ENCODE peak calls at places on chromosomes 13 and 19, in six cellular contexts. E is thoracic aorta, N is colonic mucosa, F is AG04450, W is cardiac muscle cell, Y is transverse colon. S is an unnamed sample.

GRCh38 chr13:73133536-73133935 is 74.7 kb downstream of the KLF5 start:
- DNase-seq in W (no peak), N (peak), E (no peak), F (no peak), Y (peak), S (no peak)

GRCh38 chr19:27974082-27974513 is 1238.9 kb downstream of the UQCRFS1 start:
- DNase-seq in Y (peak), E (no peak), N (peak), W (peak), F (no peak), S (no peak)

GRCh38 chr19:36449059-36449670 is 30.7 kb upstream of the ZFP82 start:
- DNase-seq in E (no peak), N (no peak), W (no peak), Y (no peak), F (no peak), S (no peak)

GRCh38 chr19:53552001-53552721 is 14.2 kb downstream of the ZNF331 start:
- DNase-seq in F (no peak), N (no peak), W (no peak), Y (no peak), E (no peak), S (no peak)

GRCh38 chr13:29858667-29859066 is 8.2 kb upstream of the UBL3 start:
- DNase-seq in F (no peak), N (no peak), W (no peak), Y (no peak), E (no peak), S (no peak)

GRCh38 chr13:93685900-93686299 is 459.3 kb downstream of the GPC6 start:
- DNase-seq in Y (no peak), N (no peak), E (no peak), W (no peak), F (no peak), S (no peak)

GRCh38 chr13:70604448-70604847 is 496.2 kb upstream of the KLHL1 start:
- DNase-seq in Y (no peak), E (no peak), F (no peak), N (no peak), W (peak), S (no peak)

GRCh38 chr13:45269204-45269603 is 68.4 kb upstream of the KCTD4 start:
- DNase-seq in N (no peak), F (no peak), E (no peak), W (no peak), Y (no peak), S (no peak)

GRCh38 chr19:33274663-33275558 is 27.4 kb downstream of the CEBPA start:
- DNase-seq in Y (no peak), W (no peak), E (no peak), F (no peak), N (no peak), S (no peak)

GRCh38 chr19:19599190-19599535 is 19.3 kb downstream of the PBX4 start:
- DNase-seq in F (no peak), W (no peak), Y (no peak), N (no peak), E (no peak), S (no peak)

GRCh38 chr13:32175307-32175706 is 139.9 kb downstream of the ZAR1L start:
- DNase-seq in F (no peak), W (peak), E (no peak), N (no peak), Y (no peak), S (no peak)

GRCh38 chr19:41893899-41894298 is 10.9 kb downstream of the ARHGEF1 start:
- DNase-seq in N (no peak), W (no peak), E (no peak), Y (no peak), F (no peak), S (no peak)

GRCh38 chr13:111941845-111942447 is 125.0 kb upstream of the SOX1 start:
- DNase-seq in N (no peak), W (no peak), Y (no peak), F (no peak), E (no peak), S (no peak)

GRCh38 chr13:19845758-19846157 is 17.7 kb downstream of the ZMYM5 start:
- DNase-seq in E (peak), F (peak), N (peak), W (no peak), Y (no peak), S (peak)

GRCh38 chr19:46841458-46842083 is 9.1 kb downstream of the AP2S1 start:
- DNase-seq in F (no peak), N (no peak), Y (peak), W (peak), E (peak), S (peak)

GRCh38 chr19:10271543-10272086 is 695 bp downstream of the ICAM1 start:
- DNase-seq in F (no peak), W (no peak), E (no peak), N (peak), Y (peak), S (no peak)

GRCh38 chr13:45156565-45157361 is 36.5 kb downstream of the GTF2F2 start:
- DNase-seq in F (no peak), Y (no peak), N (no peak), E (no peak), W (no peak), S (no peak)

GRCh38 chr13:67018775-67019174 is 211.4 kb downstream of the PCDH9 start:
- DNase-seq in N (no peak), E (no peak), Y (no peak), W (no peak), F (no peak), S (no peak)

GRCh38 chr13:67008075-67008668 is 222.0 kb downstream of the PCDH9 start:
- DNase-seq in N (no peak), Y (no peak), W (no peak), F (no peak), E (no peak), S (no peak)

GRCh38 chr13:67015976-67016600 is 214.0 kb downstream of the PCDH9 start:
- DNase-seq in F (no peak), W (no peak), Y (no peak), E (no peak), N (no peak), S (no peak)

GRCh38 chr13:67014399-67014798 is 215.7 kb downstream of the PCDH9 start:
- DNase-seq in F (no peak), N (no peak), E (no peak), W (no peak), Y (no peak), S (no peak)

GRCh38 chr13:67013709-67014108 is 216.4 kb downstream of the PCDH9 start:
- DNase-seq in W (no peak), Y (no peak), E (no peak), F (no peak), N (no peak), S (no peak)
- H3K27ac ChIP-seq in W (no peak), Y (no peak), E (no peak), F (no peak), N (no peak), S (no peak)

GRCh38 chr13:39822437-39822836 is 167.0 kb downstream of the COG6 start:
- DNase-seq in W (no peak), E (no peak), F (no peak), N (no peak), Y (no peak), S (no peak)
- H3K27ac ChIP-seq in W (no peak), E (no peak), F (no peak), N (no peak), Y (no peak), S (no peak)

GRCh38 chr19:1362385-1363257 is 21.1 kb upstream of the NDUFS7 start:
- DNase-seq in E (no peak), W (no peak), Y (no peak), N (no peak), F (no peak), S (no peak)
- H3K27ac ChIP-seq in E (no peak), W (no peak), Y (no peak), N (no peak), F (peak), S (no peak)

DNA sequence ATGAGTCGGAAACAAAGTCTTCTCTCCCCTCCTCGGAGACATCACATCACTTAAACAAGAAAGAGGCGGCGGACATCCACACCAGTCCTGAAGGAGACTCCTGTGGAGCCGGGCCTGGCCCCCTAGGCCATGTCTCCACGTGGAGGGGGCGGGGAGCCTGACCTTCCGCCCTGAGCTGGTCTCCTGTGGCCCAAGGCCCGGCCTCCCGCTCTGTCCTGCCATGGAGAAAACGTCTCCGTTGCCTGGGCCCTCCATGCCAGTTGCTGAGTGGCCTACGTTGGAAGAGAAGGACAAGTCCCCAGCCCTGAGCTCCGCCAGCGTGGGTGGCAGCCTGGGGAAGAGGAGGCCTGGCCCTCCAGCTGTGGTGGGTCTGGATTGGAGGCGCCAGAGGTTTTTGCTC is 5.5 kb upstream of the CACTIN start:
- DNase-seq in E (no peak), Y (no peak), F (no peak), W (no peak), N (no peak), S (no peak)
- H3K27ac ChIP-seq in E (no peak), Y (no peak), F (no peak), W (no peak), N (no peak), S (no peak)

GRCh38 chr13:48489666-48490065 is 43.2 kb downstream of the RCBTB2 start:
- DNase-seq in N (no peak), W (no peak), E (no peak), Y (no peak), F (no peak), S (no peak)

GRCh38 chr13:48491423-48492122 is 41.3 kb downstream of the RCBTB2 start:
- DNase-seq in W (no peak), Y (no peak), F (no peak), N (no peak), E (no peak), S (no peak)

GRCh38 chr13:48489003-48489402 is 43.9 kb downstream of the RCBTB2 start:
- DNase-seq in N (no peak), F (no peak), Y (no peak), E (no peak), W (no peak), S (no peak)

GRCh38 chr13:48492123-48493075 is 40.5 kb downstream of the RCBTB2 start:
- DNase-seq in N (peak), Y (peak), F (no peak), W (peak), E (no peak), S (no peak)

DNA sequence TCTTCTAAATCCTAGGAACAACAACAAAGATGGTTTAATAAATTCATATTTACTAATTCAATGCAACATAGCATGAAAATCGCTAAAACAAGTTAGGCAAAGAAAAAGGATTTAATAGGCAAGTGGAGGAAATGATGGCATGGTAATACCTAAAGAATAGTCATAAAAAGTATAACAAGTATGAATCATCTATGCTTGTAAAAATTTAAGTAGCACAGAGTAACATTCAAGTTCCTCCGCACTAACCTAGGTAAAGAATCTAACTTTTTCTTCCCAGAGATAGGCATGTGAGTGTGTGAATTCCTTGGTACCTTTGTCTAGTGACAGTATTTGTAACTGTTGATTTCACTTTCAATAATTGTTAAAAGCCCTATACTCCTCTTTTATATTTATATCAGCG is 42.6 kb downstream of the RCBTB2 start:
- DNase-seq in Y (no peak), N (no peak), W (no peak), E (no peak), F (no peak), S (no peak)
- H3K27ac ChIP-seq in Y (no peak), N (no peak), W (no peak), E (no peak), F (no peak), S (peak)

GRCh38 chr19:18057557-18057956 is 29.2 kb downstream of the IL12RB1 start:
- DNase-seq in N (peak), E (no peak), F (no peak), Y (no peak), W (no peak), S (no peak)
- H3K27ac ChIP-seq in N (peak), E (peak), F (peak), Y (peak), W (no peak), S (no peak)

GRCh38 chr13:24261566-24261965 is 47.8 kb upstream of the C1QTNF9 start:
- DNase-seq in E (no peak), N (no peak), W (no peak), Y (no peak), F (no peak), S (no peak)
- H3K27ac ChIP-seq in E (no peak), N (no peak), W (no peak), Y (no peak), F (no peak), S (no peak)

DNA sequence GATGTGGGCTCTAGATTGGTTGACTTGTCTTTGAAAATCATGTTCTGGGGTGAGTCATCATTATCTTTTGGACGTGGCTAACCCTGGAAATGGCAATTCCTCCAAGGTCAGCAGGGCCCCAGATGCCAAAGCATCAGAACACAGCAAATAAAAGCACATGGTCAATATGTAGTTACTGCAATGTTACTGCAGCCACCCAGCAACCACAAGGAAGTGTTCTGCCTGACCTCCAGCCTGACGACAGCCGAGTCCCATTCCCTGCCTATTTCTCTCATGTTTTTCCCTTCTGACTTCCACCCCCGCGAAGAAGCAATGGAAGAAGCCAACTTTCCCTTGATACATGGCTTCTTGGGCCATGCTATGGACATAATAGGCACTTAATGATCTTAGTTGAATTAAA is 577.9 kb downstream of the IRS2 start:
- DNase-seq in E (no peak), W (no peak), F (no peak), N (no peak), Y (no peak), S (no peak)
- H3K27ac ChIP-seq in E (no peak), W (no peak), F (no peak), N (no peak), Y (no peak), S (no peak)

DNA sequence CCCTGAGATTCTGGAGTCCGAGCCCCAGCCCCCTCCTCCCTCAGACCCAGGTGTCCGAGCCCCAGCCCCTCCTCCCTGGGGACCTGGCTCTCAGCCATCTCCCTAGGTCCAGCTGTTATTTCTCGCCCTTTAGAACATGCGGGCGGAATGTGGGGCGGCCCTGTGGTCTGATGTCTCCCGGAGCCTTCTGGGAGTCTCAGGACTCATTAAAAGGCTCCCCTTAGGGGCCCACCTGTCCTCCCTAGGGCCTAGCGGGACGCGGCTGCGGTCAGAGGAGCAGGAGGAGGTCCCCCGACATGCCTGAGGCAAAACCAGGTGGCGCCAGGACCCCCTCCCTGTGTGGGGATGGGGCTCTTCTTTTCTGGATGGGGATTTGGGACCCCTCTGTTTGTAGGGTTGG is at the start of gene MYBPC2:
- DNase-seq in W (peak), E (no peak), F (no peak), N (no peak), Y (peak), S (no peak)
- H3K27ac ChIP-seq in W (no peak), E (peak), F (no peak), N (peak), Y (peak), S (no peak)